ENCODE peak calls at places on chromosome 14, in seven cellular contexts. M is tibial nerve; V is posterior vena cava; L is nephron progenitor cell; P is NCI-H1048; Q is stimulated activated CD4-positive, alpha-beta T cell treated with anti-CD3 and anti-CD28 coated beads, Interleukin-15, amount 100 ng/mL, for 1 hour; D is amniotic epithelial cell. A is an unnamed sample.

GRCh38 chr14:71783101-71783500 is 149.1 kb upstream of the RGS6 start:
- DNase-seq in L (no peak), D (no peak), P (no peak), M (no peak), V (no peak), Q (no peak), A (no peak)

GRCh38 chr14:93054876-93055275 is 60.8 kb downstream of the ITPK1 start:
- DNase-seq in L (no peak), V (no peak), Q (no peak), P (no peak), M (no peak), D (no peak), A (no peak)

GRCh38 chr14:101457936-101458535 is 103.3 kb upstream of the DIO3 start:
- DNase-seq in L (no peak), P (no peak), Q (no peak), D (no peak), M (no peak), V (peak), A (no peak)

GRCh38 chr14:30608533-30609006 is 13.5 kb upstream of the SCFD1 start:
- DNase-seq in P (no peak), V (no peak), M (no peak), Q (no peak), D (peak), L (no peak), A (no peak)

GRCh38 chr14:81677736-81678135 is 144.1 kb upstream of the SEL1L start:
- DNase-seq in V (no peak), L (no peak), M (no peak), D (no peak), Q (no peak), P (no peak), A (no peak)

GRCh38 chr14:85535916-85536834 is 6.2 kb downstream of the FLRT2 start:
- DNase-seq in V (no peak), M (no peak), P (no peak), Q (no peak), L (no peak), D (peak), A (no peak)

GRCh38 chr14:105021656-105022275 is 883 bp upstream of the CDCA4 start:
- DNase-seq in Q (peak), D (peak), L (peak), P (no peak), M (no peak), V (peak), A (no peak)

GRCh38 chr14:68131907-68132306 is 312.3 kb downstream of the RAD51B start:
- DNase-seq in D (no peak), Q (no peak), P (no peak), L (no peak), M (no peak), V (no peak), A (no peak)

GRCh38 chr14:48430805-48431204 is 755.4 kb upstream of the MDGA2 start:
- DNase-seq in M (no peak), D (no peak), P (no peak), V (peak), Q (no peak), L (no peak), A (no peak)

GRCh38 chr14:101733211-101733610 is 28.3 kb upstream of the PPP2R5C start:
- DNase-seq in V (no peak), D (peak), M (no peak), L (no peak), P (no peak), Q (no peak), A (no peak)

GRCh38 chr14:105931808-105932483 is 405.6 kb downstream of the TMEM121 start:
- DNase-seq in L (no peak), M (no peak), Q (no peak), V (no peak), P (no peak), D (no peak), A (no peak)

GRCh38 chr14:99822800-99823455 is 29.7 kb downstream of the EML1 start:
- DNase-seq in P (no peak), L (no peak), D (no peak), Q (no peak), V (no peak), M (no peak), A (no peak)

GRCh38 chr14:97642631-97643030 is 845.4 kb downstream of the VRK1 start:
- DNase-seq in L (no peak), D (no peak), P (no peak), Q (no peak), M (no peak), V (no peak), A (no peak)

GRCh38 chr14:103126873-103127304 is 3.6 kb downstream of the TNFAIP2 start:
- DNase-seq in L (peak), Q (no peak), D (no peak), M (no peak), V (peak), P (no peak), A (peak)

GRCh38 chr14:103141117-103141796 is 18.0 kb downstream of the TNFAIP2 start:
- DNase-seq in L (no peak), D (peak), P (peak), M (no peak), V (no peak), Q (no peak), A (no peak)

GRCh38 chr14:33586806-33587205 is 364.1 kb downstream of the EGLN3 start:
- DNase-seq in D (no peak), Q (no peak), P (no peak), L (no peak), M (no peak), V (no peak), A (no peak)

GRCh38 chr14:50917449-50917848 is 26.8 kb downstream of the PYGL start:
- DNase-seq in P (no peak), D (no peak), M (no peak), L (no peak), V (no peak), Q (no peak), A (no peak)

GRCh38 chr14:71250791-71251190 is 343.5 kb downstream of the PCNX1 start:
- DNase-seq in V (no peak), D (peak), M (no peak), L (no peak), P (no peak), Q (no peak), A (no peak)

GRCh38 chr14:101111620-101112290 is 208.2 kb upstream of the RTL1 start:
- DNase-seq in Q (no peak), D (no peak), P (no peak), L (no peak), V (peak), M (no peak), A (no peak)

GRCh38 chr14:23582906-23583760 is 4.5 kb upstream of the JPH4 start:
- DNase-seq in D (no peak), L (no peak), Q (no peak), V (no peak), M (no peak), P (no peak), A (no peak)

GRCh38 chr14:29906256-29906885 is 21.3 kb downstream of the PRKD1 start:
- DNase-seq in Q (no peak), P (no peak), D (peak), V (no peak), L (no peak), M (no peak), A (no peak)

GRCh38 chr14:91317381-91318313 is 73.1 kb upstream of the GPR68 start:
- DNase-seq in M (no peak), L (no peak), D (peak), P (no peak), Q (peak), V (peak), A (peak)

GRCh38 chr14:54135804-54136280 is 179.2 kb upstream of the BMP4 start:
- DNase-seq in D (peak), Q (no peak), M (no peak), L (no peak), P (no peak), V (no peak), A (no peak)

GRCh38 chr14:49582211-49582977 is 3.8 kb downstream of the RPS29 start:
- DNase-seq in L (no peak), M (no peak), V (no peak), P (no peak), D (no peak), Q (no peak), A (no peak)

GRCh38 chr14:36507847-36508417 is 12.1 kb downstream of the NKX2-1 start:
- DNase-seq in P (no peak), D (no peak), Q (no peak), M (no peak), L (no peak), V (no peak), A (no peak)

GRCh38 chr14:76351941-76352340 is 24.0 kb upstream of the ESRRB start:
- DNase-seq in D (peak), L (no peak), M (no peak), V (no peak), P (no peak), Q (no peak), A (no peak)

GRCh38 chr14:95307402-95308041 is 12.2 kb downstream of the CLMN start:
- DNase-seq in D (no peak), V (peak), M (no peak), Q (no peak), P (no peak), L (no peak), A (no peak)

GRCh38 chr14:31894351-31894750 is 182.8 kb upstream of the ARHGAP5 start:
- DNase-seq in D (no peak), M (no peak), P (no peak), L (no peak), V (no peak), Q (no peak), A (no peak)

GRCh38 chr14:79840068-79840467 is 371.2 kb downstream of the DIO2 start:
- DNase-seq in D (peak), M (no peak), V (no peak), Q (no peak), P (no peak), L (no peak), A (no peak)

GRCh38 chr14:77186911-77187648 is 5.5 kb downstream of the TMEM63C start:
- DNase-seq in Q (no peak), P (no peak), M (no peak), L (no peak), V (no peak), D (peak), A (no peak)

GRCh38 chr14:64800000-64800399 is 79.7 kb downstream of the SPTB start:
- DNase-seq in L (peak), Q (no peak), V (peak), D (peak), P (no peak), M (no peak), A (peak)